ENCODE peak calls at places on chromosomes 13 and 19, in four cellular contexts. A is transverse colon, K is colonic mucosa, D is left ventricle myocardium inferior. T is an unnamed sample. For H3K4me1, the result is how much of the 10 kb centered on the place peaks cover.

GRCh38 chr13:30648522-30649012 is 30.8 kb downstream of the USPL1 start:
- DNase-seq in K (no peak), D (no peak), A (no peak), T (no peak)

GRCh38 chr19:39180749-39181148 is 16.0 kb upstream of the NCCRP1 start:
- DNase-seq in D (no peak), K (no peak), A (no peak), T (no peak)

GRCh38 chr19:27738569-27739193 is 1474.3 kb downstream of the UQCRFS1 start:
- DNase-seq in K (peak), D (no peak), A (no peak), T (no peak)

GRCh38 chr19:32406161-32407003 is 812 bp downstream of the DPY19L3 start:
- DNase-seq in D (no peak), A (no peak), K (no peak), T (peak)

GRCh38 chr19:55681131-55682087 is 6.4 kb downstream of the EPN1 start:
- DNase-seq in D (no peak), K (no peak), A (no peak), T (no peak)

GRCh38 chr19:48877900-48878218 is 5.6 kb downstream of the PPP1R15A start:
- DNase-seq in K (no peak), D (no peak), A (no peak), T (no peak)

GRCh38 chr19:23294141-23294540 is 43.9 kb upstream of the ZNF724 start:
- DNase-seq in A (no peak), D (no peak), K (no peak), T (no peak)

GRCh38 chr13:25292301-25292700 is 5.0 kb upstream of the MTMR6 start:
- DNase-seq in A (no peak), D (no peak), K (peak), T (no peak)

GRCh38 chr13:43848250-43848649 is 31.3 kb downstream of the CCDC122 start:
- DNase-seq in D (no peak), K (no peak), A (no peak), T (no peak)

GRCh38 chr13:44249439-44249838 is 124.2 kb upstream of the SERP2 start:
- DNase-seq in A (peak), D (peak), K (peak), T (no peak)

GRCh38 chr19:35756373-35757230 is at the start of gene HSPB6:
- DNase-seq in A (peak), K (peak), D (peak), T (peak)

GRCh38 chr13:77563110-77563509 is 27.6 kb downstream of the SCEL start:
- DNase-seq in A (no peak), K (no peak), D (no peak), T (peak)

GRCh38 chr13:20247963-20248362 is 15.8 kb upstream of the GJB6 start:
- DNase-seq in D (no peak), A (no peak), K (no peak), T (no peak)

GRCh38 chr13:53238241-53238640 is 209.6 kb downstream of the OLFM4 start:
- DNase-seq in D (no peak), K (no peak), A (no peak), T (no peak)

GRCh38 chr19:46287585-46287984 is 9.3 kb upstream of the HIF3A start:
- DNase-seq in D (no peak), A (no peak), K (no peak), T (no peak)

GRCh38 chr13:23915308-23915707 is 18.0 kb upstream of the C1QTNF9B start:
- DNase-seq in A (no peak), D (no peak), K (no peak), T (no peak)

GRCh38 chr19:40596608-40597328 is 4.4 kb upstream of the LTBP4 start:
- DNase-seq in D (peak), A (peak), K (peak), T (peak)

GRCh38 chr13:34698953-34699352 is 243.1 kb upstream of the NBEA start:
- DNase-seq in A (no peak), K (no peak), D (no peak), T (no peak)

GRCh38 chr13:50326746-50327145 is 311.5 kb downstream of the KCNRG start:
- DNase-seq in D (no peak), A (no peak), K (no peak), T (no peak)

GRCh38 chr19:18415177-18415867 is 3.9 kb upstream of the SSBP4 start:
- DNase-seq in A (peak), D (peak), K (peak), T (peak)

GRCh38 chr19:13794388-13794751 is 873 bp upstream of the ZSWIM4 start:
- DNase-seq in D (peak), K (peak), A (peak), T (peak)

GRCh38 chr13:40570930-40571329 is 95.5 kb downstream of the FOXO1 start:
- DNase-seq in D (no peak), A (no peak), K (no peak), T (no peak)

GRCh38 chr13:44470623-44471562 is 97.3 kb downstream of the SERP2 start:
- DNase-seq in D (no peak), A (no peak), K (no peak), T (no peak)

GRCh38 chr19:19541572-19541971 is 3.5 kb downstream of the CILP2 start:
- DNase-seq in K (no peak), D (no peak), A (no peak), T (no peak)

GRCh38 chr19:14059652-14060155 is 2.2 kb downstream of the PALM3 start:
- DNase-seq in K (no peak), A (no peak), D (no peak), T (no peak)

GRCh38 chr19:49502866-49503581 is 6.8 kb downstream of the RPS11 start:
- DNase-seq in K (no peak), A (peak), D (no peak), T (no peak)

GRCh38 chr13:111546921-111547675 is 226.7 kb downstream of the TEX29 start:
- DNase-seq in A (no peak), K (no peak), D (no peak), T (no peak)

GRCh38 chr19:35718345-35719041 is 690 bp downstream of the KMT2B start:
- DNase-seq in A (peak), D (peak), K (peak), T (peak)

GRCh38 chr13:83716121-83716520 is 166.2 kb downstream of the SLITRK1 start:
- DNase-seq in K (no peak), D (no peak), A (no peak), T (no peak)

GRCh38 chr19:4732680-4733114 is 9.1 kb upstream of the DPP9 start:
- DNase-seq in K (peak), A (peak), D (peak), T (no peak)

GRCh38 chr13:101289764-101290163 is 126.5 kb downstream of the NALCN start:
- DNase-seq in A (no peak), D (no peak), K (no peak), T (no peak)

GRCh38 chr13:28327761-28328607 is 166.9 kb downstream of the FLT1 start:
- DNase-seq in A (no peak), D (no peak), K (no peak), T (no peak)

GRCh38 chr19:1935484-1936208 is 5.3 kb upstream of the CSNK1G2 start:
- DNase-seq in K (no peak), A (no peak), D (no peak), T (no peak)

GRCh38 chr19:30693179-30693578 is 321.0 kb downstream of the ZNF536 start:
- DNase-seq in A (no peak), K (no peak), D (no peak), T (no peak)

GRCh38 chr19:30699871-30700280 is 327.7 kb downstream of the ZNF536 start:
- DNase-seq in A (no peak), D (no peak), K (no peak), T (no peak)

GRCh38 chr19:30695171-30695875 is 323.1 kb downstream of the ZNF536 start:
- DNase-seq in K (no peak), A (no peak), D (no peak), T (no peak)

GRCh38 chr19:30694156-30694555 is 322.0 kb downstream of the ZNF536 start:
- DNase-seq in A (no peak), K (no peak), D (no peak), T (no peak)

DNA sequence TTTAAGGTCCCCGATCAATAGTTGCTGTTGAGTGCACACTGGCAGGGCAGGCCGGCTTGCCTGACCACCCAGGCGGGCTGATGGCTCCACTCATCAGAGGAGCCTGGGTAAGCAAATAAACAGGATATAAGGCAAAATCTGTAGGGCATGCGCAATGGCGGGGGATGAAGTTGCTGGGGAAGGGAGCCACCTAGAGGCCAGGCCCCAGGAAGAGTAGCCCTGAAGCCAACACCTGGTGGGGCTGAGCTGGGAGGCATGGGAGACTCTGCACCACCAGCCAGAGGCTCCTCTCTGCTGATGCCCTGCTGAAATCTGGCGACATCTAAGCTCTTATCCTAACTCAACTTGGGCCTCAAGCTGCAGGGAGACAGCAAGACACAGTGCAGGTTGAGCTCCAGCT is 324.3 kb downstream of the ZNF536 start:
- DNase-seq in K (no peak), A (no peak), D (no peak), T (peak)
- TF ChIP-seq CTCF in K (no peak), A (no peak), D (peak), T (no peak)

GRCh38 chr13:97224544-97225324 is 2.6 kb downstream of the MBNL2 start:
- DNase-seq in K (peak), D (no peak), A (peak), T (peak)
- H3K4me3 ChIP-seq in K (peak), D (peak), A (peak), T (no peak)

GRCh38 chr19:12784871-12785430 is 6.3 kb upstream of the JUNB start:
- DNase-seq in K (no peak), D (no peak), A (no peak), T (peak)
- H3K4me1 ChIP-seq in K (under half), D (half or more), A (half or more), T (half or more)

DNA sequence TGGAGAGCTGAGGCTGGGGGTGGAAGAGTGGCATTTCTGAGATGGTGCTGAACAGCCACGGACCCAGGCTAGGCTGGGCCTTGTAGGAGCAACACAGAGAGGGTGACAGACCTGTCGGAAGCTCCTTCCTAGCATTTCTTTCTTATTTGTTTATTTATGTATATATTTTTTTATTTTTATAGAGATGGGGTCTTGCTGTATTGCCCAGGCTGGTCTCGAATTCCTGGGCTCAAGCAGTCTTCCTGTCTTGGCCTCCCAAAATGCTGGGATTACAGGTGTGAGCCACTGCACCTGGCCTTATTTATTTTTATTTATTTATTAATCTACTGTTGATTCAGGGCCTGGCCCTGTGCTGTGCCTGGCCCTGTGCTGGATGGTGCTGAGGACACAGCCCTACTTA is 6.5 kb downstream of the CIC start:
- DNase-seq in D (no peak), A (no peak), K (no peak), T (no peak)
- TF ChIP-seq CTCF in D (no peak), A (no peak), K (no peak), T (no peak)

GRCh38 chr19:8460516-8461298 is 15.9 kb downstream of the HNRNPM start:
- DNase-seq in D (no peak), K (no peak), A (no peak), T (no peak)
- H3K4me3 ChIP-seq in D (peak), K (no peak), A (no peak), T (no peak)

DNA sequence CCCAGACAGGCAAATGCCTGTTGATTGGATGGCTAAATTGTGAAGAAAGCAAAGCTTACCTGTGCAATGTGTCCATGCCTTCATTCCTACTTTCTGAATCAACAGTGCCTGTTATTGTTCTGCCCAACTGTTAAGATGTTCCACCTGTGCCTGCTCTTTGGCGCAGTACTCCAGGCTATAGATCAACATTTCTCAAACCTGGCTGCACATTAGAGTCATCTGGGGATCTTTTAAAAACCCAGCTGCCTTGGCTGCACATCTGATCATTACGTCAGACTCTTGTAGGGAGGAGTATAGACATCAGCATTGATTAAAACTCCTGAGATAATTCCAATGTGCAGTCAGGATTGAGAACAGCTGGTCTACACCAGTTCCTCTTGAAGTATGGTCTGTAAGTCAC is 16.2 kb upstream of the CPB2 start:
- DNase-seq in A (no peak), K (no peak), D (no peak), T (no peak)
- H3K4me1 ChIP-seq in A (under half), K (under half), D (under half), T (under half)

GRCh38 chr13:39037410-39037879 is 444 bp downstream of the PROSER1 start:
- DNase-seq in K (no peak), A (no peak), D (no peak), T (no peak)
- TF ChIP-seq CTCF in K (no peak), A (no peak), D (no peak), T (no peak)